ENCODE peak calls at places on chromosomes 13 and 19, in seven cellular contexts. I is epithelial cell of esophagus, Y is IMR-90, O is endothelial cell of umbilical vein, F is mucosa of descending colon, G is BJ, H is tibial artery. C is an unnamed sample.

GRCh38 chr13:76812971-76813691 is 73.1 kb downstream of the KCTD12 start:
- DNase-seq in Y (no peak), G (no peak), I (no peak), F (no peak), O (peak; percentile 94), H (peak; percentile 84), C (no peak)

GRCh38 chr19:13267131-13267530 is 116.9 kb downstream of the IER2 start:
- DNase-seq in Y (no peak), F (no peak), O (no peak), I (no peak), G (no peak), H (no peak), C (no peak)

GRCh38 chr19:2511991-2512390 is 36.1 kb downstream of the GADD45B start:
- DNase-seq in I (no peak), O (no peak), H (no peak), F (no peak), G (no peak), Y (no peak), C (no peak)

GRCh38 chr13:30154931-30155330 is 152.4 kb downstream of the KATNAL1 start:
- DNase-seq in G (no peak), Y (no peak), I (no peak), H (no peak), O (no peak), F (no peak), C (no peak)

GRCh38 chr13:45490068-45490467 is 25.3 kb downstream of the COG3 start:
- DNase-seq in H (no peak), I (peak; percentile 30), O (peak; percentile 14), F (no peak), Y (no peak), G (no peak), C (no peak)

GRCh38 chr13:111920306-111920931 is 146.5 kb upstream of the SOX1 start:
- DNase-seq in F (no peak), G (no peak), O (no peak), H (no peak), I (no peak), Y (no peak), C (no peak)

GRCh38 chr13:110575322-110576069 is 14.0 kb upstream of the RAB20 start:
- DNase-seq in O (no peak), Y (peak; percentile 48), G (no peak), H (no peak), F (no peak), I (no peak), C (peak; percentile 65)

GRCh38 chr13:106533940-106534843 is 1.3 kb downstream of the EFNB2 start:
- DNase-seq in Y (peak; percentile 63), O (peak; percentile 67), I (peak; percentile 60), F (peak; percentile 63), G (no peak), H (peak; percentile 40), C (no peak)

GRCh38 chr19:13073263-13073662 is 29.4 kb downstream of the LYL1 start:
- DNase-seq in F (no peak), G (no peak), H (no peak), O (no peak), Y (no peak), I (no peak), C (no peak)

GRCh38 chr13:98083507-98083906 is 59.4 kb upstream of the FARP1 start:
- DNase-seq in F (no peak), O (no peak), I (peak; percentile 56), Y (peak; percentile 98), G (peak; percentile 92), H (no peak), C (no peak)

GRCh38 chr13:42574435-42575311 is 721 bp downstream of the TNFSF11 start:
- DNase-seq in I (peak; percentile 20), O (no peak), F (peak; percentile 10), Y (no peak), G (no peak), H (no peak), C (peak; percentile 49)

GRCh38 chr19:30479231-30479630 is 107.0 kb downstream of the ZNF536 start:
- DNase-seq in Y (no peak), G (no peak), H (no peak), O (no peak), I (no peak), F (peak; percentile 3), C (no peak)

GRCh38 chr13:113754691-113755090 is 4.3 kb upstream of the TMEM255B start:
- DNase-seq in Y (no peak), I (no peak), O (no peak), G (no peak), H (no peak), F (no peak), C (no peak)

GRCh38 chr13:48559638-48560320 is 26.9 kb upstream of the RCBTB2 start:
- DNase-seq in F (no peak), I (peak; percentile 87), O (no peak), H (no peak), Y (peak; percentile 70), G (no peak), C (no peak)

GRCh38 chr13:105338773-105339172 is 1196.7 kb downstream of the EFNB2 start:
- DNase-seq in I (no peak), G (no peak), F (no peak), H (no peak), O (no peak), Y (no peak), C (no peak)

GRCh38 chr13:46321494-46322225 is 65.4 kb downstream of the RUBCNL start:
- DNase-seq in G (no peak), O (peak; percentile 63), Y (peak; percentile 44), I (peak; percentile 60), F (peak; percentile 72), H (no peak), C (no peak)

DNA sequence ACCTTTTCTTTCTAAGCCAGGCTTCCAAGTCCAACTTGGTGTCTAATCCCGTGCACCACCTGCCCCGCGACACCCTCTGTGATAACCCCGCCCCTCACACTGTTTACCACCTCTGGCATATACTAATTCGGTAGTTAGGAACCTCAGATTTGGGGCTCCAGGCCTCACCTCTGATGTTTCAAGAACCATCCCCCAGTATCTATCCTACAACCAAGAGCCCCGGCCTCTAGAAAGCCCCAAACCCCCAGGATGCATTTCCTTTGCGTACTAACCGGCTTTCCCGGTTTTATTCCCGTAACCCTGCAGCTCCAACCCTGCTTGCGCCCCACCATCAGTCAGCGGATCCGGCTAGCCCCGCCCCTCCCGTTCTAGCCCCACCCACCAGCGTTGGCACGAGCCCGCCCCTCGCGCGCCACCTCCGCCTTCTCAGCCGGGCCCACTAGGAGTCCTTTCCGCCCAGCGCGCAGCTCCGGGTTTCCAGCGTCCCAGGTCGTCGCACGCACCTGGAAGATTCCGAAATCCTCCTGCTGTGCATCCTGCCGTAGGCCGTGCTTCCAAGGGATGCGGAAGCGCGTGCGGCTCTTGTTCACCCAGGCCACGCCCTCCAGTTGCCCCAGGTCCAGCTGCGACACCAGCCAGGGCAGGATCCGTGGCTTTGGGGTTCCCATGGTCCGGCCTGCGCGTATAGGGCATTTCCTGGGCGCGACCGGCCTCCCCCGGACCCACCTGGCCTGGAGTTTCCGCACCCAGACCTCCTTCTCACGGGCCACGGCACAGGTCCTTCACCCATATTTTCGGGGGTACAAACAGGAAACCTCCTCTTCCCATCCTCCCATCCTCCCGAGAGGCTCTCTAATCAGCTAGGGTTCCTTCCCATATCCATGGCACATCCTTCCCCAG is 1.2 kb downstream of the IRF3 start:
- DNase-seq in Y (peak; percentile 67), O (peak; percentile 89), H (peak; percentile 88), I (peak; percentile 96), G (no peak), F (peak; percentile 96), C (no peak)
- TF ChIP-seq CTCF in Y (no peak), O (no peak), H (peak; percentile 45), I (peak; percentile 27), G (peak; percentile 30), F (no peak), C (no peak)

DNA sequence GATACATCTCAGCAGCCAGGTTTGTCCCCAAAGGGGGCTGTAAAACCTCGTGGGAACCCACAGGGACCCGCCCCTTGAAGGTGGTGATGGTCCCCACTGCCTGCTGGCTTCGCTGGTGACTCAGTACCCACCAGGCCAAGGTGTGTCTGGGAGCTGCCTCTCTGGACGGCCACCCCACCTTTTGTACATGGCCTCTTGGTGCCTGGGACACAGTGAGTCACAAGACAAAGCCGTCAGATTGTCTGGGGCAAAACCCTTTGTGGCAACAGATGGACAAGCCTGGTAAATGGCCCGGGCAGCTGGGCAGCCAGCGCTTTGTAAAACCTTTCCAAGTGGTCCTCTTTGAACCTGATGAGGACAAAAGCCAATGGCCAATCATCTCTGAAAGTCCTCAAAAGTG is 27.9 kb upstream of the KLF2 start:
- DNase-seq in H (no peak), O (no peak), G (no peak), Y (no peak), F (no peak), I (no peak), C (no peak)
- H3K4me3 ChIP-seq in H (no peak overlapping the region), O (no peak overlapping the region), G (no peak overlapping the region), Y (no peak overlapping the region), F (no peak overlapping the region), I (no peak overlapping the region), C (no peak overlapping the region)

DNA sequence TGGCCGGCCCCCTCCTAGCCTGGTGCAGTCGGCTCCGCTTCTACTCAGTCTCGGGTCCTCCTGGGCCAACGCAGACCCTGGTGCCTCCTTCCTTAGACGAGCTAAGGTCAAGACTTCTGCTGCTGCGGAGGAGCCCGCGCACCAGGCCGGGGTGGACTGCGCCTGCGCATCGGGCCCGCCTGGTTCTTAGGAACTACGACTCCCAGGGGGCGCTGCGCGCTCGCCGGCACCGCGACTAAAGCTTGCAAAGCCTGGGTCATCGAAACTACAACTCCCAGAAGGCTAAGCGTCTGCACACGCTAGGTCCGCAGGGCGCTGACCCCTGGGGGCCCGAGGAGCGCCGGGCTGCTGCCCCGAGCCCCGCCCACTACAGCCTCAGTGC is at the start of gene ZNF835:
- DNase-seq in H (peak; percentile 88), F (peak; percentile 89), G (no peak), I (peak; percentile 38), O (no peak), Y (no peak), C (no peak)
- TF ChIP-seq CTCF in H (peak; percentile 26), F (no peak), G (no peak), I (no peak), O (no peak), Y (no peak), C (no peak)

GRCh38 chr19:50420808-50421207 is 2.1 kb downstream of the SPIB start:
- DNase-seq in I (no peak), F (no peak), O (no peak), H (no peak), Y (no peak), G (no peak), C (no peak)

GRCh38 chr19:50418186-50419021 is at the start of gene SPIB:
- DNase-seq in G (no peak), F (no peak), O (no peak), Y (no peak), I (no peak), H (no peak), C (no peak)

GRCh38 chr19:50419022-50419579 is 363 bp downstream of the SPIB start:
- DNase-seq in Y (no peak), I (no peak), H (no peak), F (no peak), O (no peak), G (no peak), C (no peak)

GRCh38 chr19:50420127-50420526 is 1.4 kb downstream of the SPIB start:
- DNase-seq in F (no peak), G (no peak), I (no peak), Y (no peak), O (no peak), H (no peak), C (no peak)

DNA sequence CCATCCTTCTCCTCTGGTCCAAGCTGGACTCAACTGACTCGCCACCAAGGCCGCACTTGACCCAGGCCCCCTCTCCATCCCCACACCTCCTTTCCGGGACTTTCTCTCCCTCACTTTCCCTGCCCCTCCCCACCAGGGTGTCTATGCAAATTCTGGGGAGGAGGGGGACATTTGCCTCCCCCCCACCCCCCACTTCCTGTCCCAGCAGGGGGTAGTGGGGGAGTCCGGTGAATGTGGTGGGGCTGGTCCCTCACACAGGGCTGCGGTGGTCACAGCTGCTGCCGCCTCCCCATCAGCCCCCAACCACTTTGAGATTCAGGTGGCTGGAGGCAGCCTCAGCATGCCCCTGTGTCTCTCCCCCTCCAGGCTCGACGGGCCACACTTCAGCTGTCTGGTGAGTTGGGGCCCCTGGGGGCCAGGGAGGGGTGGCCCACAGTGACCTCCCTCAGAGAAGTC is 870 bp downstream of the SPIB start:
- DNase-seq in G (no peak), O (no peak), Y (no peak), I (no peak), F (no peak), H (no peak), C (no peak)
- H3K4me3 ChIP-seq in G (no peak overlapping the region), O (no peak overlapping the region), Y (no peak overlapping the region), I (no peak overlapping the region), F (no peak overlapping the region), H (no peak overlapping the region), C (peak overlapping the region; percentile 64)